ENCODE peak calls at places on chromosomes 11 and 22, in five cellular contexts. Y is IMR-90, B is H1, R is H9, L is trophoblast cell. A is an unnamed sample.
A peak's percentile ranks its signal among the peaks of the same experiment; 100 is the strongest.

GRCh38 chr22:31872209-31872608 is 72.1 kb upstream of the YWHAH start:
- DNase-seq in Y (no peak), B (no peak), R (peak; percentile 38), L (peak; percentile 15), A (no peak)

GRCh38 chr11:8206251-8207079 is 37.6 kb upstream of the RIC3 start:
- DNase-seq in Y (no peak), B (no peak), R (peak; percentile 77), L (peak; percentile 69), A (no peak)

GRCh38 chr22:37472418-37473006 is 13.7 kb downstream of the MFNG start:
- DNase-seq in Y (peak; percentile 28), B (no peak), R (peak; percentile 63), L (no peak), A (no peak)

GRCh38 chr11:45832835-45833446 is 14.3 kb upstream of the CRY2 start:
- DNase-seq in Y (no peak), B (no peak), R (no peak), L (peak; percentile 97), A (no peak)

GRCh38 chr11:79090191-79090590 is 350.6 kb downstream of the TENM4 start:
- DNase-seq in Y (no peak), B (no peak), R (no peak), L (peak; percentile 17), A (no peak)

GRCh38 chr11:124152770-124153407 is 30.3 kb upstream of the OR10D3 start:
- DNase-seq in Y (no peak), B (no peak), R (no peak), L (no peak), A (no peak)

GRCh38 chr22:28907311-28908008 is 24.1 kb downstream of the ZNRF3 start:
- DNase-seq in Y (peak; percentile 16), B (no peak), R (no peak), L (no peak), A (no peak)

GRCh38 chr11:115054541-115055538 is 376.5 kb downstream of the NXPE2 start:
- DNase-seq in Y (peak; percentile 3), B (no peak), R (no peak), L (no peak), A (no peak)

GRCh38 chr11:8228206-8228605 is 35.5 kb downstream of the LMO1 start:
- DNase-seq in Y (no peak), B (no peak), R (no peak), L (no peak), A (no peak)

GRCh38 chr11:107801641-107802040 is 56.9 kb downstream of the SLC35F2 start:
- DNase-seq in Y (no peak), B (no peak), R (no peak), L (no peak), A (no peak)

GRCh38 chr11:92383430-92383829 is 158.8 kb downstream of the FAT3 start:
- DNase-seq in Y (peak; percentile 54), B (no peak), R (no peak), L (peak; percentile 95), A (no peak)

GRCh38 chr22:36258750-36259619 is 6.1 kb downstream of the APOL1 start:
- DNase-seq in Y (peak; percentile 64), B (no peak), R (peak; percentile 76), L (no peak), A (peak; percentile 74)

GRCh38 chr22:36257948-36258674 is 5.2 kb downstream of the APOL1 start:
- DNase-seq in Y (no peak), B (no peak), R (peak; percentile 18), L (no peak), A (no peak)

GRCh38 chr22:36256474-36256873 is 3.5 kb downstream of the APOL1 start:
- DNase-seq in Y (peak; percentile 55), B (no peak), R (peak; percentile 4), L (no peak), A (no peak)

GRCh38 chr22:36253523-36254490 is 874 bp downstream of the APOL1 start:
- DNase-seq in Y (no peak), B (no peak), R (peak; percentile 9), L (no peak), A (no peak)

DNA sequence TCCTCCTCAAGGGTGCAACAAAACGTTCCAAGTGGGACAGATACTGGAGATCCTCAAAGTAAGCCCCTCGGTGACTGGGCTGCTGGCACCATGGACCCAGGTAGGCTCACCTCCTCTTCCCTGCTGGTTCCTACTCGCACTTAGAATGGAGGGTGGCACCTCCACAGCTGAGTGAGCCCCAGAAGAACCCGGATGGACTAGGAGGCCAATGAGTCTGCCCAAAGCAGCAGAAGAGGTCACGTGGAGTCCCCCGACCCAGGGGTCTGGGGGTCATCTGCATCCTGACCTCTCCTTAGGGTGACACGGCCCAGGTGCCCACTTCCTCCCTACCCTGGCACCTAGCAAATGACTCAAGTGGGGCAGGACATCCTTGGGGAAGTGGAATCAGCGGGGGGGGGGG is 4.4 kb downstream of the APOL1 start:
- DNase-seq in Y (no peak), B (no peak), R (peak; percentile 14), L (no peak), A (no peak)
- H2AFZ ChIP-seq in Y (no peak overlapping the region), B (no peak overlapping the region), R (no peak overlapping the region), L (no peak overlapping the region), A (no peak overlapping the region)

GRCh38 chr11:128294001-128294684 is 293.2 kb downstream of the ETS1 start:
- DNase-seq in Y (no peak), B (no peak), R (no peak), L (no peak), A (no peak)
- H2AK5ac ChIP-seq in Y (peak overlapping the region; percentile 50), B (no peak overlapping the region), R (no peak overlapping the region), L (peak overlapping the region; percentile 83), A (no peak overlapping the region)

GRCh38 chr22:34781676-34782075 is 284.3 kb upstream of the ISX start:
- DNase-seq in Y (no peak), B (no peak), R (no peak), L (no peak), A (no peak)

GRCh38 chr22:34776827-34777226 is 289.1 kb upstream of the ISX start:
- DNase-seq in Y (no peak), B (no peak), R (no peak), L (no peak), A (no peak)
- H2AFZ ChIP-seq in Y (no peak overlapping the region), B (no peak overlapping the region), R (no peak overlapping the region), L (no peak overlapping the region), A (no peak overlapping the region)

GRCh38 chr11:60305906-60306619 is 21.0 kb upstream of the MS4A6E start:
- DNase-seq in Y (no peak), B (no peak), R (no peak), L (peak; percentile 75), A (no peak)
- H2AK5ac ChIP-seq in Y (no peak overlapping the region), B (no peak overlapping the region), R (no peak overlapping the region), L (no peak overlapping the region), A (no peak overlapping the region)

GRCh38 chr22:23533328-23533762 is 46.7 kb downstream of the IGLL1 start:
- DNase-seq in Y (peak; percentile 10), B (peak; percentile 53), R (peak; percentile 88), L (peak; percentile 27), A (peak; percentile 70)

GRCh38 chr22:23531283-23531921 is 48.7 kb downstream of the IGLL1 start:
- DNase-seq in Y (no peak), B (no peak), R (peak; percentile 12), L (no peak), A (no peak)

GRCh38 chr22:23531966-23532735 is 47.9 kb downstream of the IGLL1 start:
- DNase-seq in Y (no peak), B (no peak), R (peak; percentile 25), L (no peak), A (no peak)

GRCh38 chr22:23533771-23534191 is 46.3 kb downstream of the IGLL1 start:
- DNase-seq in Y (no peak), B (no peak), R (peak; percentile 59), L (no peak), A (no peak)

DNA sequence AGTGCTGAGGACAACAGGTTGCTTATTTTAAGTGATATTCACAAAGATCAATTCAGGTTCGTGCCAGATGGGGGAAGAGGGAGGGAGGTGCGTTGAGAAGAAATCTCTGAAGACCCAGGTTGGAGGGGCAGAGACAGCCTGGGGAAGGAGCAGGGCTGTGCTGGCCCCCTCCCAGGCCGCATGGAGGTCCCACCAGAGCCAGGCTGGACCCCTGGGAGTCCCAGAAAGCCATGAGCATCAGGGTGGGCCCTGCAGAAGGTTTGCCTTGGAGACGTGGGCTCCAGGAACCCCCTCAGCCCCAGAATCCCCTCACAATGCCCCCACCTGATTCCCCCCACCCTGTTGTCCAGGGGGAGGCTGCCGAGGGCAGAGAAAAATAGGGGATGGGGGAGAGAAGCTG is 47.3 kb downstream of the IGLL1 start:
- DNase-seq in Y (no peak), B (no peak), R (peak; percentile 21), L (no peak), A (no peak)
- H2AFZ ChIP-seq in Y (no peak overlapping the region), B (no peak overlapping the region), R (no peak overlapping the region), L (no peak overlapping the region), A (peak overlapping the region; percentile 88)

GRCh38 chr22:46749682-46750529 is 11.9 kb upstream of the CERK start:
- DNase-seq in Y (no peak), B (no peak), R (no peak), L (peak; percentile 13), A (no peak)

GRCh38 chr22:46747646-46748045 is 9.6 kb upstream of the CERK start:
- DNase-seq in Y (no peak), B (no peak), R (no peak), L (no peak), A (no peak)

GRCh38 chr22:46748948-46749681 is 11.1 kb upstream of the CERK start:
- DNase-seq in Y (peak; percentile 49), B (no peak), R (no peak), L (peak; percentile 78), A (no peak)

GRCh38 chr22:46746620-46747019 is 8.6 kb upstream of the CERK start:
- DNase-seq in Y (no peak), B (no peak), R (no peak), L (no peak), A (no peak)

DNA sequence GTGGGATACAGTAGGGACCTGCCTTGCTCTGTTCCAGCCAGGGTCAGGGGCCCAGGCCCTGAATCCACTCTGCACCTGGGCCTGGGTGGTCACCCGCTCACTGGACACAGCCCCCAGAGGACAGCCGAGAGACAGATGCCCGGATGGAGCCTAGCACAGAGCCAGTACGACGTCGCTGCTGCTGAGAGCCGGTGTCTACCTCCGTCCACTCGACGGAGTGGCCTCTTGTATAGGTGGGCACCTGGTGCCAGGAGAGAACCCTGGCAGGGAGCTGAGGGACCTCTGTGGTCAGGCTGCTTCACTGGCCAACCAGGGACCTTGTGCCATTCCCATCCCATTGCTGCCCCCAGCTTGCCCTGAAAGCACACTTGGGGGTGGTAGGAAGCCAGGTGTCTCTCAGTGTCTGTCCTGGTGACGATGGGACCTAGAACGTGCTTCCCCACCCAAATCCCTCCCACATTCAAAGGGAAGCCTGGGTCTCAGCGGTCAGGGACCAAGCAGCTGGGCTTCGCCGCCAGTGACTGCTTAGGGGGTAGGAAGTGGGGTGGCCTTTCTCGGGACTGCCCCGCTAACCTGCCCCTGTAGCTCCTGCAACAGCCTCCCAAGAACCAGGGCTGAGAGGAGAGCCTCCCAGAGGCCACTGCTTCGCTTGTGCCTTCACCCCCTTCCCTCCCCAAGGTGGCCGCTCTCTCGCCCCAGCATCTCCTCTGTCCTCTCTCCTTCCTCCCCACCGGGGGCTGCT is 10.3 kb upstream of the CERK start:
- DNase-seq in Y (no peak), B (no peak), R (no peak), L (no peak), A (no peak)
- H2AK5ac ChIP-seq in Y (peak overlapping the region; percentile 58), B (no peak overlapping the region), R (no peak overlapping the region), L (peak overlapping the region; percentile 32), A (peak overlapping the region; percentile 68)

DNA sequence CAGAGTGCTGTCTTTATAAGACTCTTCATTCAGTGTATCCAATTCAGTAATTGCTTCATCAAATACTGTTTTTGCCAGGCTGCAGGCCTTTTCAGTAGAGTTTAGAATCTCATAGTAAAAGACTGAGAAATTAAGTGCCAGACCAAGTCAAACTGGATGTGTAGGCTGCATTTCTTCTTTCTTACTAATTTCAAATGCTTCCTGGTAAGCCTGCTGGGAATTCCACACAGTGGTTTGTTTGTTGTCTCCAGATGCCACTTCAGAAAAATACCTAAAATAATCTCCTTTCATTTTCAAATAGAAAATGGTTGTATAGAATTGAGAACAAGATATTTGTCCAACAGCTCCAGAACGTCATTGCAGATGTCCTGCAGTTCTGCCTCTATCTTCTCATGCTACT is 34.7 kb downstream of the LDHAL6A start:
- DNase-seq in Y (peak; percentile 2), B (no peak), R (no peak), L (peak; percentile 85), A (no peak)
- H2AFZ ChIP-seq in Y (no peak overlapping the region), B (no peak overlapping the region), R (no peak overlapping the region), L (no peak overlapping the region), A (no peak overlapping the region)